ENCODE peak calls at places on chromosomes 11 and 22, in eight cellular contexts. C is SW 1271; A is T-cell; I is Panc1; M is astrocyte of the spinal cord; P is stimulated activated naive CD8-positive, alpha-beta T cell treated with anti-CD3 and anti-CD28 coated beads, Interleukin-15, Interleukin-2, amounts not matched to agents 100 U/mL and 50 U/mL, for 24 hours; T is stimulated activated naive CD4-positive, alpha-beta T cell; F is T follicular helper cell. W is an unnamed sample.

GRCh38 chr22:41690476-41690875 is 1.8 kb upstream of the SNU13 start:
- DNase-seq in A (no peak), M (no peak), F (no peak), T (no peak), I (no peak), C (no peak), P (no peak), W (no peak)

GRCh38 chr11:69943506-69943905 is 124.3 kb upstream of the FGF3 start:
- DNase-seq in M (no peak), A (no peak), T (no peak), F (no peak), I (no peak), P (no peak), C (no peak), W (no peak)

GRCh38 chr11:3126901-3127691 is 38.0 kb downstream of the OSBPL5 start:
- DNase-seq in I (no peak), M (no peak), T (no peak), P (no peak), A (no peak), F (no peak), C (no peak), W (no peak)

GRCh38 chr22:20206709-20207215 is 55.9 kb upstream of the CCDC188 start:
- DNase-seq in A (no peak), M (no peak), I (no peak), C (no peak), F (no peak), P (peak), T (no peak), W (no peak)

GRCh38 chr22:35010543-35010942 is 55.4 kb upstream of the ISX start:
- DNase-seq in A (no peak), M (no peak), F (no peak), T (no peak), I (no peak), P (no peak), C (no peak), W (no peak)

GRCh38 chr11:40285520-40285919 is 1173.9 kb downstream of the LRRC4C start:
- DNase-seq in M (no peak), C (no peak), P (no peak), T (no peak), I (no peak), A (no peak), F (no peak), W (no peak)

GRCh38 chr22:19419086-19419463 is 12.5 kb downstream of the HIRA start:
- DNase-seq in T (no peak), C (no peak), M (no peak), A (peak), P (no peak), I (no peak), F (no peak), W (no peak)

GRCh38 chr11:134037093-134037908 is 31.6 kb upstream of the JAM3 start:
- DNase-seq in C (no peak), M (peak), T (peak), I (no peak), A (peak), F (peak), P (peak), W (peak)

GRCh38 chr11:129739339-129739738 is 76.3 kb upstream of the TMEM45B start:
- DNase-seq in P (no peak), I (no peak), T (no peak), C (no peak), A (no peak), M (no peak), F (no peak), W (no peak)

GRCh38 chr22:38214248-38215056 is 12.7 kb downstream of the MAFF start:
- DNase-seq in C (no peak), P (peak), F (peak), A (peak), T (peak), M (peak), I (no peak), W (no peak)

GRCh38 chr11:96001037-96001436 is 77.1 kb upstream of the MTMR2 start:
- DNase-seq in I (no peak), F (no peak), T (no peak), P (no peak), M (peak), C (no peak), A (no peak), W (peak)

GRCh38 chr11:46889689-46890475 is 28.5 kb downstream of the LRP4 start:
- DNase-seq in P (peak), F (peak), I (peak), T (peak), A (peak), M (peak), C (peak), W (peak)

GRCh38 chr11:4606231-4607015 is 1.6 kb downstream of the TRIM68 start:
- DNase-seq in M (peak), P (no peak), T (no peak), A (no peak), I (no peak), F (no peak), C (no peak), W (no peak)

GRCh38 chr22:38823637-38824036 is 20.2 kb downstream of the NPTXR start:
- DNase-seq in F (no peak), I (no peak), C (no peak), M (no peak), A (no peak), T (no peak), P (no peak), W (no peak)

GRCh38 chr11:118918686-118919280 is 6.9 kb downstream of the BCL9L start:
- DNase-seq in P (no peak), A (no peak), C (no peak), F (no peak), I (no peak), M (peak), T (peak), W (no peak)

GRCh38 chr11:129840236-129840635 is 24.6 kb downstream of the TMEM45B start:
- DNase-seq in C (no peak), T (no peak), A (no peak), I (no peak), P (no peak), F (no peak), M (no peak), W (no peak)

GRCh38 chr11:7605544-7605943 is 67.8 kb downstream of the CYB5R2 start:
- DNase-seq in T (no peak), A (no peak), C (peak), I (no peak), F (no peak), P (no peak), M (peak), W (peak)

GRCh38 chr11:115324569-115325432 is 179.4 kb downstream of the CADM1 start:
- DNase-seq in P (no peak), I (peak), T (peak), C (peak), A (no peak), M (peak), F (no peak), W (peak)

GRCh38 chr11:20161230-20161918 is 1.1 kb upstream of the DBX1 start:
- DNase-seq in P (peak), T (no peak), A (no peak), F (no peak), C (no peak), I (no peak), M (no peak), W (no peak)

GRCh38 chr22:36546932-36547331 is 18.0 kb upstream of the EIF3D start:
- DNase-seq in I (peak), C (no peak), A (no peak), F (no peak), P (no peak), T (no peak), M (peak), W (no peak)

GRCh38 chr11:35927730-35928129 is 16.1 kb upstream of the LDLRAD3 start:
- DNase-seq in C (no peak), I (no peak), P (no peak), F (no peak), T (no peak), M (no peak), A (no peak), W (no peak)

GRCh38 chr22:43230983-43231723 is 44.2 kb upstream of the TTLL12 start:
- DNase-seq in A (peak), P (peak), T (peak), I (peak), F (peak), C (peak), M (peak), W (peak)

GRCh38 chr22:50621491-50621880 is 6.5 kb downstream of the ARSA start:
- DNase-seq in T (peak), A (peak), F (no peak), I (no peak), M (no peak), C (no peak), P (peak), W (peak)

W was measured in myocyte.